ENCODE peak calls at places on chromosome 19, in ten cellular contexts. A is natural killer cell, F is gastrocnemius medialis, Y is mucosa of descending colon, I is activated B cell treated with CpG ODN at 0.5 μM for 24 hours, J is WTC11, K is Panc1, W is body of pancreas, T is foreskin keratinocyte, C is PC-3. X is an unnamed sample.

GRCh38 chr19:2250765-2251576 is 1.8 kb downstream of the AMH start:
- ATAC-seq in Y (peak; percentile 10), F (no peak), K (no peak), A (peak; percentile 12), I (no peak), C (no peak), T (no peak), J (no peak), W (no peak), X (no peak)

GRCh38 chr19:17244618-17245534 is 843 bp downstream of the NR2F6 start:
- ATAC-seq in K (peak; percentile 0), C (peak; percentile 25), W (peak; percentile 29), I (no peak), Y (no peak), A (no peak), J (no peak), T (no peak), F (peak; percentile 15), X (peak; percentile 9)

GRCh38 chr19:8022275-8022674 is 16.8 kb upstream of the ELAVL1 start:
- ATAC-seq in F (no peak), Y (no peak), J (no peak), T (no peak), A (no peak), W (no peak), I (no peak), K (no peak), C (no peak), X (no peak)

GRCh38 chr19:10316229-10317044 is 622 bp upstream of the FDX2 start:
- ATAC-seq in W (peak; percentile 12), K (peak; percentile 54), J (peak; percentile 11), T (no peak), I (no peak), Y (peak; percentile 10), A (peak; percentile 3), F (peak; percentile 24), C (no peak), X (no peak)

GRCh38 chr19:14059652-14060155 is 2.2 kb downstream of the PALM3 start:
- ATAC-seq in W (no peak), T (no peak), F (no peak), J (no peak), A (no peak), K (no peak), Y (no peak), I (no peak), C (no peak), X (no peak)

GRCh38 chr19:2261438-2262172 is 5.4 kb upstream of the JSRP1 start:
- ATAC-seq in T (no peak), I (no peak), A (no peak), F (no peak), Y (peak; percentile 29), K (no peak), C (no peak), J (peak; percentile 68), W (no peak), X (no peak)

GRCh38 chr19:1274852-1275259 is 474 bp upstream of the FAM174C start:
- ATAC-seq in F (no peak), I (no peak), Y (no peak), C (peak; percentile 2), J (peak; percentile 1), K (peak; percentile 15), T (no peak), A (no peak), W (no peak), X (no peak)

GRCh38 chr19:33132021-33132420 is at the start of gene WDR88:
- ATAC-seq in F (no peak), Y (no peak), J (no peak), W (peak; percentile 24), C (no peak), T (no peak), A (no peak), I (no peak), K (no peak), X (no peak)

GRCh38 chr19:19489804-19490204 is 25.5 kb downstream of the TSSK6 start:
- ATAC-seq in K (peak; percentile 24), Y (peak; percentile 2), W (peak; percentile 12), J (no peak), A (peak; percentile 3), F (peak; percentile 75), C (peak; percentile 4), I (no peak), T (no peak), X (no peak)

GRCh38 chr19:16084067-16084685 is 7.9 kb downstream of the TPM4 start:
- ATAC-seq in J (no peak), K (no peak), W (no peak), A (no peak), F (no peak), Y (no peak), C (no peak), I (no peak), T (no peak), X (no peak)

GRCh38 chr19:42115219-42115618 is 17.0 kb downstream of the POU2F2 start:
- ATAC-seq in K (no peak), T (no peak), C (no peak), A (no peak), J (no peak), Y (no peak), F (no peak), I (no peak), W (peak; percentile 87), X (no peak)

GRCh38 chr19:42115705-42116104 is 16.5 kb downstream of the POU2F2 start:
- ATAC-seq in F (no peak), J (no peak), K (no peak), T (no peak), A (no peak), C (no peak), Y (no peak), I (peak; percentile 6), W (peak; percentile 42), X (no peak)

GRCh38 chr19:42117076-42117475 is 15.2 kb downstream of the POU2F2 start:
- ATAC-seq in J (no peak), Y (no peak), K (no peak), I (no peak), C (no peak), W (no peak), F (no peak), A (no peak), T (no peak), X (no peak)

GRCh38 chr19:42114412-42114811 is 17.8 kb downstream of the POU2F2 start:
- ATAC-seq in K (no peak), I (peak; percentile 81), W (peak; percentile 55), F (no peak), J (peak; percentile 40), C (no peak), Y (peak; percentile 68), A (no peak), T (no peak), X (no peak)

DNA sequence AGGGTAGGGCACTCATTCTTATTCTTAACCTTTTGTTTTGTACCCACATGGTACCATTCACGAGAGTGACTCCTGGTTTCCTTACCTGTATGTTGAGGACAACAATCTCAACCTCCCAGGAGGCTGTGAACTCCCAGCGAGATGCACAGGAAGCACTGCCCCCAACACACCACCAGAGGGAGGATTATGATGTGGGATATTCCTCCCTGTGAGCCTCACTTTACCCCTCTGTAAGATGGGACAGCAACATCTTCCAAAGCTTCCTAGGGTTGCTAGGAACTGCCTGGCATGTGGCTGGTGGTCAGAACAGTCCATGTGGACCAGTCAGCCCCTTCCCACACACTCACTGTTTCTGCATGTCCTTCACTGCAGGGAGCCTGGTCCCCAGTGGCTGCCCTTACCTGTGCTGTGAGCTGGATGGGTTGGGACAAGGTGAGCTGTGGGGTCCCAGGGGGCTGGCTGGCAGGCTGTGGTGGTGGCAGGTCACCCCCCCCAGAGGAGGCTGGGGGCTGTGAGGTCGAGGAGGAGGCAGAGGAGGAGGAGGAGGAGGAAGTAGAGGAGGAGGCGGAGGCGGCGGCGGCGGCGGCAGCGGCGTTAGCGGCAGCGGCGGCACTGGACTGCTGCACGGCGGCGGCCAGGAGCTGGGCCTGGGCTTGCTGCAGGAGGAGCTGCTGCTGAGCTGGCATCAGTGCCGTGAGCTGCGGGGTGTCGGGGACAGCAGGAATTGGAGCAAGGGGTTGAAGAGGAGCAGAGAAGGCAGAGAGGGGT is 15.8 kb downstream of the POU2F2 start:
- ATAC-seq in A (no peak), C (no peak), J (no peak), Y (no peak), W (no peak), K (no peak), T (no peak), F (no peak), I (no peak), X (no peak)
- TF ChIP-seq CTCF in A (no peak), C (no peak), J (peak; percentile 14), Y (no peak), W (no peak), K (no peak), T (peak; percentile 34), F (no peak), I (no peak), X (no peak)

GRCh38 chr19:36915992-36916830 is at the start of the genes ZNF568 and ZNF829:
- ATAC-seq in K (peak; percentile 99), T (peak; percentile 89), Y (peak; percentile 99), C (no peak), F (peak; percentile 98), A (peak; percentile 92), I (peak; percentile 93), J (peak; percentile 95), W (peak; percentile 92), X (peak; percentile 98)
- TF ChIP-seq CTCF in K (peak; percentile 85), T (peak; percentile 76), Y (peak; percentile 46), C (no peak), F (peak; percentile 53), A (peak; percentile 75), I (no peak), J (peak; percentile 45), W (peak; percentile 38), X (peak; percentile 64)

GRCh38 chr19:48364564-48365363 is 597 bp downstream of the SYNGR4 start:
- ATAC-seq in J (no peak), Y (no peak), K (no peak), F (no peak), A (no peak), W (no peak), C (no peak), T (no peak), I (no peak), X (no peak)
- TF ChIP-seq CTCF in J (no peak), Y (no peak), K (no peak), F (no peak), A (no peak), W (no peak), C (no peak), T (no peak), I (no peak), X (no peak)

DNA sequence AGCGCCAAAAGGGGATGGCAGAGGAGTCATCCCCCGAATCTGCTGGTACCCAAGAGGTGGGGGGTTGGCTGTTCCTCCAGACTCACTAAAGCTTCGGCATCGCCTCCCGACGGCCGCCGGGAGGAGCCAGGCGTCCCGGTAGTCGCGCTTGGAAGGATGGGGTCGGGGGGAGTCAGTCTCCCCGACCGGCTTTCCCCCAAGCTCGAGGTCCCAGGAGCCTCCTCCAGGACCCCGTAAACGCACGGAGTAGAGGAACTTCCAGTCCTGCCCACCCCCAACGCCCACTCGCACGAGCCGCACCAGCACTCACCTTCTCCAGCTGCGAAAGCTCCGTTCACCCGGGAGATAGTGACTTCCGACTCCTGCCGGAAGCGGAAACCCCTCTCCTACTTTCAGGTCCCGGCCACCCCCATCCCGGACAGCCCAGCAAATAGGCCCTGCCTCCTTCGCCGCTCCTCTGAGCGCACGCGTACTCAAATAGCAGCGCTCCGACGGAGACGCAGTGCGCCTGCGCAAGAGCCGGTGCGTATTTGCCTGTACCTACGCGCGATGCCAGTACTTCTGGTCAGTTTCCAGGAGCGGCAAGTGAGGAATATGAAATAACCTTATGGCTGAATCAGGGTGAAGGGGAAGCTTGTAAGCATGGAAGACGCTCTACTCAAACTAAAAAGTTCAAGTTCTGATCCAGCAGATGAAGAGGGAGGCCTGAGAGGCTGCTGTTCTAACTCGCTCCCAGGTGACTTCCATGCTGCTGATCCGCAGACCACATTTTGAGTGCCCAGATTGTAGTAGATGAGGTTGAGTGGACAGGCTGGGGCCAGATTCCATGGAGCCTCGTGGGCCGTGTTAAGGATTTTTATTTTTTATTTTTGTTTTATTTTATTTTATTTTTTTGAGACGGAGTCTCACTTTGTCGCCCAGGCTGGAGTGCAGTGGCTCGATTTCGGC is at the start of gene ELOF1:
- ATAC-seq in A (peak; percentile 94), I (peak; percentile 86), F (peak; percentile 99), W (peak; percentile 99), T (peak; percentile 96), K (peak; percentile 99), J (peak; percentile 96), Y (peak; percentile 99), C (peak; percentile 97), X (peak; percentile 99)
- TF ChIP-seq CTCF in A (no peak), I (no peak), F (no peak), W (no peak), T (peak; percentile 44), K (no peak), J (no peak), Y (no peak), C (peak; percentile 43), X (peak; percentile 41)